ENCODE peak calls at places on chromosomes 5 and 9, in eight cellular contexts. S, Z, O, L, U, T, V and Q are unnamed samples.

GRCh38 chr5:82813951-82814350 is 263.2 kb downstream of the TMEM167A start:
- DNase-seq in Z (no peak), U (no peak), S (no peak), O (no peak), V (no peak), T (no peak), L (no peak), Q (no peak)

GRCh38 chr9:72537011-72537545 is 15.7 kb downstream of the TMC1 start:
- DNase-seq in S (no peak), O (no peak), L (no peak), U (no peak), V (no peak), Z (no peak), T (no peak), Q (no peak)

GRCh38 chr5:1288439-1289335 is 6.2 kb downstream of the TERT start:
- DNase-seq in O (peak), L (no peak), T (no peak), S (no peak), V (no peak), U (no peak), Z (no peak), Q (no peak)

GRCh38 chr5:67799732-67800234 is 415.8 kb upstream of the PIK3R1 start:
- DNase-seq in T (no peak), Z (no peak), L (no peak), U (peak), S (no peak), V (no peak), O (peak), Q (peak)

GRCh38 chr5:31935702-31936347 is 238.3 kb downstream of the GOLPH3 start:
- DNase-seq in O (no peak), T (no peak), V (no peak), S (no peak), L (no peak), Z (no peak), U (no peak), Q (no peak)

GRCh38 chr9:123063172-123063508 is 29.7 kb downstream of the GPR21 start:
- DNase-seq in Z (no peak), T (no peak), V (no peak), O (no peak), L (no peak), U (no peak), S (no peak), Q (no peak)

GRCh38 chr5:138824516-138824915 is 50.6 kb downstream of the LRRTM2 start:
- DNase-seq in U (no peak), T (no peak), L (no peak), V (no peak), Z (no peak), O (no peak), S (no peak), Q (no peak)

GRCh38 chr9:20030671-20031070 is 241.8 kb upstream of the SLC24A2 start:
- DNase-seq in Z (no peak), T (no peak), L (no peak), U (no peak), O (no peak), V (no peak), S (no peak), Q (no peak)

GRCh38 chr5:635321-636055 is 23.3 kb downstream of the CEP72 start:
- DNase-seq in L (no peak), S (no peak), Z (no peak), U (no peak), V (no peak), T (no peak), O (no peak), Q (no peak)

GRCh38 chr9:72127753-72128152 is 21.5 kb upstream of the GDA start:
- DNase-seq in S (no peak), O (no peak), V (no peak), L (no peak), U (no peak), Z (no peak), T (no peak), Q (no peak)

GRCh38 chr9:12766357-12766756 is 8.5 kb upstream of the LURAP1L start:
- DNase-seq in T (no peak), S (no peak), O (no peak), V (no peak), Z (no peak), L (no peak), U (no peak), Q (no peak)

GRCh38 chr5:170622933-170623332 is 119.1 kb downstream of the KCNIP1 start:
- DNase-seq in L (no peak), S (no peak), V (no peak), O (peak), U (no peak), T (no peak), Z (no peak), Q (no peak)

GRCh38 chr9:123421801-123422455 is 65.9 kb downstream of the CRB2 start:
- DNase-seq in Z (no peak), U (no peak), S (no peak), V (no peak), L (no peak), O (peak), T (no peak), Q (no peak)

GRCh38 chr9:68996457-68996856 is 17.5 kb downstream of the PRKACG start:
- DNase-seq in U (no peak), L (no peak), O (no peak), T (no peak), S (no peak), Z (no peak), V (no peak), Q (no peak)

GRCh38 chr5:51384281-51384840 is 1.1 kb downstream of the ISL1 start:
- DNase-seq in Z (no peak), T (no peak), L (no peak), V (no peak), S (no peak), O (no peak), U (no peak), Q (no peak)

GRCh38 chr5:55869847-55870246 is 18.7 kb downstream of the IL31RA start:
- DNase-seq in U (no peak), T (no peak), O (no peak), L (no peak), V (no peak), Z (no peak), S (no peak), Q (no peak)

GRCh38 chr5:18465833-18466681 is 831.8 kb downstream of the TAF11L14 start:
- DNase-seq in O (no peak), U (peak), L (no peak), T (peak), S (peak), V (peak), Z (peak), Q (peak)

GRCh38 chr9:89604463-89605180 is at the start of gene GADD45G:
- DNase-seq in L (peak), T (peak), U (no peak), S (peak), V (no peak), Z (peak), O (peak), Q (peak)

GRCh38 chr5:32092938-32093812 is 80.9 kb downstream of the GOLPH3 start:
- DNase-seq in S (peak), L (peak), U (peak), Z (peak), T (peak), V (peak), O (peak), Q (peak)

GRCh38 chr9:33080534-33080933 is 4.1 kb upstream of the SMU1 start:
- DNase-seq in U (no peak), Z (no peak), T (no peak), V (no peak), S (no peak), O (no peak), L (no peak), Q (no peak)

DNA sequence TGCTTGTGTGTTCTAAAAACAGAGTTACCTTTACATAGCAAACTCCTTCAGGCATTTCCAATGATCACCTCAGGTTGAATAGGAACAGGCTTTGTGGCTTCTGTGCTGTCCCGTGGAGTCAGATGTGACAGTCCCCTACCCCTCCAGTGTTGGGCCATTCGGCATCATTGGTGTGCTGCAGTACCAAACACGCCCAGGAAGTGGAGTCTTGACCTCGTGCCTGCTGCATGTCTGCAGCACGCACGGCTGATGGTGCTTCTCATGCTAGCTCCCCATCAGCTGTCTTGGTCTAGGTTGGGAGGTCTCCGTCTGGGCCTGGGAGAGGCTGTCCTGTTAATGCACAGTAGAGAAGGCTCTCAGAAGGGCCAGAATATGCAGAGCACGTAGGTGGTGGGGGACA is 42.5 kb upstream of the PHF2 start:
- DNase-seq in L (no peak), T (no peak), V (no peak), S (no peak), O (no peak), Z (peak), U (no peak), Q (no peak)
- TF ChIP-seq EP300 in L (no peak), T (no peak), V (no peak), S (no peak), O (no peak), Z (no peak), U (no peak), Q (no peak)

DNA sequence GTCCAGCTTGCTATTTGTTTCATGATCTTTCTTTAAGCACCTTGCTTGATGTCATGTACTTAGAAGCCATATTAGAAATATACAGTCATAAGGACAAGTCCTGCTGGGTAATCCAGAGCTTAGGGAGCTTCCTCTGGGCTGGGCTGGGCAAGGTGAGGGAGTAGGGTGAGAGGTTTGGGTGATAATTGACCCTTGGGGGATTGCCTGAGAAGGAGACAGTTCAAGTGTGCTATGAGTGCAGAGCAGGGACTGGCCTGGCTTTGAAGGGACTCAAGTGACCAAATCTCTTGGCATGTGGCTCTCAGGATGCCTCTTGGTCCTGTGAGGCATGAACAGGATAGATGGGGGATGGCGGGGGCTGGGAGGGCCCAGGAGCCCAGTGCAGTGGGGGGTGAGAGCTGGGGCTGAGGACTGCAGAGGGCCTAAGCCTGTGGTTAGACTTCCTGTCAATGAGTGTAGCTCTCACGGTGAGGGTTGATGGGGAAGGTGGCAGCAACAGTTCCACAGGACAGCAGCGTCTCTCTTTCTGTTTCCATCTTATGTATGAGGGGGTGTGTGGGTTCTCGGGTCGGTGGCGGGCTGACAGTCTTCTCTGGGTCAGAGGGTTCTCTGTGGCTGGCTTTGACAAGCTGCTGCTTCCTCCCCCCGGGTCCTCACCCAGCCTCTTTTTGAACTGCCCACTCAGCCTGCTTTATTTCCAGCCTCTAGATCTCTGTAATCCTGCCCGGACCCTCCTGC is 53.5 kb downstream of the RGS3 start:
- DNase-seq in O (no peak), V (peak), Z (no peak), U (no peak), T (no peak), S (peak), L (no peak), Q (no peak)
- TF ChIP-seq POLR2A in O (no peak), V (peak), Z (no peak), U (no peak), T (no peak), S (no peak), L (no peak), Q (no peak)

GRCh38 chr9:3497857-3498256 is 27.9 kb downstream of the RFX3 start:
- DNase-seq in U (no peak), L (no peak), V (no peak), O (no peak), Z (no peak), T (no peak), S (no peak), Q (no peak)
- TF ChIP-seq EP300 in U (no peak), L (no peak), V (no peak), O (no peak), Z (no peak), T (no peak), S (no peak), Q (no peak)

GRCh38 chr9:129783516-129784361 is 19.2 kb upstream of the TOR1B start:
- DNase-seq in V (peak), S (peak), O (peak), T (peak), Z (peak), U (peak), L (peak), Q (peak)
- TF ChIP-seq POLR2A in V (no peak), S (no peak), O (no peak), T (no peak), Z (no peak), U (no peak), L (no peak), Q (no peak)

GRCh38 chr5:91301459-91301858 is 81.7 kb downstream of the ARRDC3 start:
- DNase-seq in U (no peak), Z (no peak), O (no peak), V (no peak), T (no peak), S (no peak), L (no peak), Q (no peak)
- TF ChIP-seq EP300 in U (no peak), Z (no peak), O (no peak), V (no peak), T (no peak), S (no peak), L (no peak), Q (peak)